ENCODE peak calls at places on chromosomes 13 and 19, in ten cellular contexts. B is OCI-LY7; X is A549; U is ovary; O is CD4-positive, alpha-beta memory T cell; I is endodermal cell; F is K562; V is CD8-positive, alpha-beta T cell; T is heart left ventricle; R is IMR-90. P is an unnamed sample.

GRCh38 chr19:44722131-44723121 is 23.5 kb downstream of the CEACAM16 start:
- DNase-seq in B (peak; percentile 40), X (no peak), U (no peak), O (no peak), I (no peak), F (no peak), V (no peak), T (no peak), R (no peak), P (no peak)

GRCh38 chr13:92044351-92044750 is 645.9 kb downstream of the GPC5 start:
- DNase-seq in B (no peak), X (no peak), U (no peak), O (no peak), I (no peak), F (no peak), V (no peak), T (no peak), R (no peak), P (no peak)

GRCh38 chr13:77383097-77383496 is 56.2 kb upstream of the MYCBP2 start:
- DNase-seq in B (no peak), X (no peak), U (no peak), O (no peak), I (no peak), F (no peak), V (no peak), T (no peak), R (no peak), P (no peak)

GRCh38 chr13:44013666-44014291 is 134.1 kb downstream of the LACC1 start:
- DNase-seq in B (no peak), X (no peak), U (no peak), O (no peak), I (no peak), F (no peak), V (no peak), T (no peak), R (peak; percentile 77), P (no peak)

GRCh38 chr19:28397311-28397710 is 815.6 kb downstream of the UQCRFS1 start:
- DNase-seq in B (no peak), X (no peak), U (no peak), O (no peak), I (no peak), F (no peak), V (no peak), T (no peak), R (no peak), P (no peak)

GRCh38 chr13:105073041-105073440 is 1462.4 kb downstream of the EFNB2 start:
- DNase-seq in B (no peak), X (no peak), U (no peak), O (no peak), I (no peak), F (no peak), V (no peak), T (no peak), R (no peak), P (no peak)

GRCh38 chr19:39828015-39828633 is 5.8 kb downstream of the DYRK1B start:
- DNase-seq in B (no peak), X (no peak), U (no peak), O (no peak), I (no peak), F (no peak), V (no peak), T (no peak), R (no peak), P (no peak)

GRCh38 chr13:67481445-67481844 is 251.3 kb upstream of the PCDH9 start:
- DNase-seq in B (no peak), X (no peak), U (no peak), O (no peak), I (no peak), F (no peak), V (no peak), T (no peak), R (no peak), P (no peak)

GRCh38 chr19:9881720-9882119 is 46.6 kb downstream of the PIN1 start:
- DNase-seq in B (no peak), X (no peak), U (no peak), O (no peak), I (no peak), F (no peak), V (no peak), T (no peak), R (no peak), P (no peak)

GRCh38 chr13:111974065-111974640 is 92.8 kb upstream of the SOX1 start:
- DNase-seq in B (no peak), X (no peak), U (no peak), O (no peak), I (no peak), F (no peak), V (no peak), T (no peak), R (no peak), P (peak; percentile 53)

GRCh38 chr19:42436006-42436405 is 6.7 kb downstream of the CXCL17 start:
- DNase-seq in B (no peak), X (no peak), U (no peak), O (no peak), I (no peak), F (no peak), V (no peak), T (no peak), R (no peak), P (no peak)

GRCh38 chr13:76223565-76223964 is 587.4 kb downstream of the LMO7 start:
- DNase-seq in B (no peak), X (no peak), U (no peak), O (no peak), I (peak; percentile 72), F (no peak), V (no peak), T (peak; percentile 21), R (no peak), P (no peak)

GRCh38 chr13:59623516-59623915 is 540.2 kb downstream of the DIAPH3 start:
- DNase-seq in B (no peak), X (no peak), U (no peak), O (no peak), I (no peak), F (no peak), V (no peak), T (no peak), R (no peak), P (no peak)

GRCh38 chr19:15195381-15195964 is 5.3 kb downstream of the NOTCH3 start:
- DNase-seq in B (no peak), X (peak; percentile 33), U (no peak), O (no peak), I (peak; percentile 92), F (no peak), V (no peak), T (peak; percentile 74), R (peak; percentile 61), P (peak; percentile 95)

GRCh38 chr19:18029617-18030338 is 21.8 kb downstream of the ARRDC2 start:
- DNase-seq in B (no peak), X (no peak), U (no peak), O (no peak), I (no peak), F (no peak), V (no peak), T (peak; percentile 60), R (peak; percentile 32), P (no peak)

GRCh38 chr13:36925603-36926002 is 5.6 kb upstream of the SMAD9 start:
- DNase-seq in B (peak; percentile 73), X (no peak), U (no peak), O (no peak), I (no peak), F (no peak), V (no peak), T (no peak), R (no peak), P (no peak)

GRCh38 chr19:12778905-12779161 is 3.5 kb upstream of the HOOK2 start:
- DNase-seq in B (no peak), X (no peak), U (no peak), O (no peak), I (no peak), F (no peak), V (no peak), T (no peak), R (no peak), P (no peak)
- H3K4me3 ChIP-seq in B (peak overlapping the region; percentile 69), X (peak overlapping the region; percentile 55), U (peak overlapping the region; percentile 49), O (no peak overlapping the region), I (peak overlapping the region; percentile 82), F (peak overlapping the region; percentile 37), V (no peak overlapping the region), T (peak overlapping the region; percentile 77), R (no peak overlapping the region), P (no peak overlapping the region)

GRCh38 chr19:31633014-31633413 is 283.8 kb upstream of the TSHZ3 start:
- DNase-seq in B (no peak), X (no peak), U (no peak), O (no peak), I (no peak), F (no peak), V (no peak), T (no peak), R (no peak), P (no peak)
- H3K27ac ChIP-seq in B (no peak overlapping the region), X (no peak overlapping the region), U (no peak overlapping the region), O (no peak overlapping the region), I (no peak overlapping the region), F (no peak overlapping the region), V (no peak overlapping the region), T (no peak overlapping the region), R (no peak overlapping the region), P (no peak overlapping the region)

DNA sequence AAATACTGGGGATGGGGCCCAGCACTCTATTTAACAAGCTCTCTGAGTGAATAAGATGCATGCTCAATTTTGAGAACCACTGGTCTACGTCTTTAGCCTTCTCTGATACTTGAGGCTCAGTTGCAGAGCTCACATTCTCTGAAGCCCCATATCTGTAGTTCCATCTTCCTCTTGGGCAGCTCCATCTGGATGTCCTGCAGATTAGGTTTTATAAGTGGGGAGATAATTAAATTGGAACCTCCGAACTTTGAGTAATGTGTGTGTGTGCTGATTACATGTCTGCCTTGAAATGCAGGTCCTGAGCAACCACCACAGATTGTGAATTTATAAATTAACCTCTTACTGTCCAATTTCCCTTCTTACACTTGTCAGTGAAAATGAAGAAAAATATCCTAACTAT is 7.2 kb upstream of the RASL11A start:
- DNase-seq in B (no peak), X (no peak), U (no peak), O (no peak), I (no peak), F (no peak), V (no peak), T (no peak), R (no peak), P (no peak)
- H3K4me1 ChIP-seq in B (peaks cover 44% of the 10 kb centered on the region), X (no peaks in the 10 kb centered on the region), U (peaks cover 6% of the 10 kb centered on the region), O (peaks cover 39% of the 10 kb centered on the region), I (no peaks in the 10 kb centered on the region), F (no peaks in the 10 kb centered on the region), V (peaks cover 35% of the 10 kb centered on the region), T (no peaks in the 10 kb centered on the region), R (peaks cover 3% of the 10 kb centered on the region), P (no peaks in the 10 kb centered on the region)

GRCh38 chr19:45766919-45767346 is 2.1 kb downstream of the SIX5 start:
- DNase-seq in B (no peak), X (no peak), U (no peak), O (no peak), I (peak; percentile 69), F (no peak), V (no peak), T (peak; percentile 61), R (peak; percentile 16), P (peak; percentile 68)
- H3K4me3 ChIP-seq in B (no peak overlapping the region), X (peak overlapping the region; percentile 78), U (peak overlapping the region; percentile 91), O (no peak overlapping the region), I (peak overlapping the region; percentile 90), F (peak overlapping the region; percentile 56), V (no peak overlapping the region), T (peak overlapping the region; percentile 85), R (peak overlapping the region; percentile 62), P (peak overlapping the region; percentile 29)

DNA sequence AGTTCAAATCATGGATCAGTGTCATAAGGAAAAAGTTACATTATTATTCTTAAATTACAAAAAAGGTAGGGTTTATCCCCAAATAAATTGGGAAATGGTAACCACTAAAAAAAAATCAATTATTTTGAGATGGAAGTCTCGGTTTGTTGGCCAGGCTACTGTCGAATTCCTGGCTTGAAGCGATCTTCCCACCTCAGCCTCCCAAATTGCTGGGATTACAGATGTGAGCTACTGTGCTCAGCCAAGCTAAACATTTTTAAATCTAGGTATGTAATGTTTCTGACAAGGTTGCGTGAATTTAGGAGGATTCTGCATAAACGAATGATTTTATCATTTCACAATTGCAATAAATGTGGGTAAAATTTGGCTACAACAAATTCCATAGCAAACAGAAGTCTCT is 2.0 kb downstream of the NAA16 start:
- DNase-seq in B (no peak), X (no peak), U (no peak), O (no peak), I (no peak), F (no peak), V (no peak), T (no peak), R (no peak), P (no peak)
- H3K27ac ChIP-seq in B (peak overlapping the region; percentile 74), X (no peak overlapping the region), U (no peak overlapping the region), O (no peak overlapping the region), I (no peak overlapping the region), F (no peak overlapping the region), V (no peak overlapping the region), T (no peak overlapping the region), R (no peak overlapping the region), P (no peak overlapping the region)